ENCODE peak calls at places on chromosomes 16 and 17, in five cellular contexts. U is cardiac muscle cell, N is ovary, V is heart right ventricle, B is spleen. Y is an unnamed sample.

GRCh38 chr17:59914274-59914854 is 21.4 kb downstream of the RPS6KB1 start:
- DNase-seq in U (peak), N (no peak), V (no peak), B (no peak), Y (no peak)

GRCh38 chr17:31320791-31321190 is 631 bp downstream of the EVI2A start:
- DNase-seq in U (peak), N (no peak), V (no peak), B (no peak), Y (no peak)

GRCh38 chr17:488993-489757 is 136.6 kb upstream of the RPH3AL start:
- DNase-seq in U (peak), N (peak), V (no peak), B (no peak), Y (no peak)

GRCh38 chr17:8451937-8452614 is 16.4 kb downstream of the NDEL1 start:
- DNase-seq in U (no peak), N (no peak), V (no peak), B (no peak), Y (no peak)

GRCh38 chr17:31394544-31394943 is 3.1 kb downstream of the RAB11FIP4 start:
- DNase-seq in U (peak), N (peak), V (peak), B (peak), Y (peak)

GRCh38 chr17:81419333-81419885 is 24.2 kb downstream of the BAHCC1 start:
- DNase-seq in U (peak), N (peak), V (peak), B (no peak), Y (no peak)

GRCh38 chr17:36641877-36642845 is 40.8 kb downstream of the MRM1 start:
- DNase-seq in U (no peak), N (no peak), V (no peak), B (peak), Y (no peak)

GRCh38 chr16:12392585-12393089 is 411.1 kb downstream of the CPPED1 start:
- DNase-seq in U (no peak), N (peak), V (no peak), B (no peak), Y (no peak)

GRCh38 chr16:1839554-1839953 is 12.5 kb downstream of the FAHD1 start:
- DNase-seq in U (peak), N (no peak), V (no peak), B (no peak), Y (no peak)

GRCh38 chr16:10862432-10862831 is 14.6 kb upstream of the CIITA start:
- DNase-seq in U (peak), N (no peak), V (no peak), B (no peak), Y (no peak)

GRCh38 chr17:75575197-75575596 is 12.4 kb upstream of the MYO15B start:
- DNase-seq in U (no peak), N (no peak), V (no peak), B (no peak), Y (no peak)

GRCh38 chr17:27754549-27754948 is 45.8 kb downstream of the NOS2 start:
- DNase-seq in U (no peak), N (no peak), V (no peak), B (no peak), Y (no peak)

GRCh38 chr17:75338335-75338734 is 49.1 kb upstream of the SLC25A19 start:
- DNase-seq in U (no peak), N (no peak), V (no peak), B (no peak), Y (no peak)

GRCh38 chr16:76926595-76926994 is 264.4 kb upstream of the MON1B start:
- DNase-seq in U (no peak), N (no peak), V (peak), B (no peak), Y (no peak)

GRCh38 chr17:40191237-40192208 is 14.3 kb downstream of the RAPGEFL1 start:
- DNase-seq in U (peak), N (peak), V (peak), B (peak), Y (peak)

GRCh38 chr17:7932483-7932891 is 481 bp downstream of the CNTROB start:
- DNase-seq in U (peak), N (peak), V (no peak), B (peak), Y (no peak)

GRCh38 chr16:65446441-65446840 is 324.6 kb upstream of the CDH11 start:
- DNase-seq in U (no peak), N (no peak), V (no peak), B (no peak), Y (no peak)

GRCh38 chr16:56245197-56245596 is 53.9 kb downstream of the GNAO1 start:
- DNase-seq in U (no peak), N (no peak), V (no peak), B (no peak), Y (no peak)

DNA sequence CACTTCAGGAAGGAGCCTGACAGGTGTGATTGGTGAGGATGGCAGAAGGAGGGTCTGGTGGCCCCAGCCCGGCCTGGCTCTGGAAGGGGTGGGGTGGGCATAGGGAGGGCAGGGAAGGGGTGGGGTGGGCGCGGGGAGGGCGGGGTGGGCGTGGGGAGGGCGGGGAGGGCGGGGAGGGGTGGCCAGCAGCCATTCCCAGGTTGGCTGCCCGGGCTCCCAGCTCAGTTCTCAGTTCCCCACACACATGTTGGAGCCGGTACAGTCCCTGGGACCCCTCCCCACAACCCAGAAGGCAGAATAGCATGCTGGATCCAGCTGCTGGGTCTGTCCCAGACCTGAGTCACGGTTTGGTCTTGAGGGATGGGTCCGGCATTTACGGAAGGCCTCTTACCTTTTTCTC is 6.2 kb downstream of the MRPL28 start:
- DNase-seq in U (no peak), N (no peak), V (no peak), B (no peak), Y (no peak)
- H3K27ac ChIP-seq in U (no peak), N (no peak), V (no peak), B (no peak), Y (no peak)

DNA sequence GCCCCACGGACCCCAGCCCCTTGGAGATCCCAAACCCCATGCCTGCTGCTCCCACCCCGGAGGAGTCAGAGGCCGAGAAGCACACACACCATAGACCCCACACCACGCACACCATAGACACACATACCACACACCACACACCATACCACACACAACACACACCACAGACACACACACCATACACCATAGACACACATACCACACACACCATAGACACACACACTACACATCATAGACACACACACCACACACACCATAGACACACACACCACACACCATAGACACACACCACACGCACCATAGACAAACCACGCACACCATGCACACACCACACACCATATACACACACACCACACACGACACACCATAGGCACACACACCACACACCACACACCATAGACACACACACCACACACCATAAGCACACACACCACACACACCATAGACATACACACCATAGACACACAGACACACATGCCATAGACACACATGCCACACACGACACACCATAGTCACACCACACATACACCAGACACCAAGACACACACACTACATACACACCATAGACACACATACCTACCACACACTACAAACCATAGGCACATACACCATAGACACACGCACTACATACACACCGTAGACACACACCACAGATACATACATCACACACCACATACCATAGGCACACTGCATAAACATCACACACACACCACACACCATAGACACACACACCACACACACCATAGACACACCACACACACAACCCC is 11.3 kb downstream of the TBC1D16 start:
- DNase-seq in U (no peak), N (no peak), V (no peak), B (no peak), Y (no peak)
- H3K27ac ChIP-seq in U (peak), N (no peak), V (no peak), B (no peak), Y (no peak)

DNA sequence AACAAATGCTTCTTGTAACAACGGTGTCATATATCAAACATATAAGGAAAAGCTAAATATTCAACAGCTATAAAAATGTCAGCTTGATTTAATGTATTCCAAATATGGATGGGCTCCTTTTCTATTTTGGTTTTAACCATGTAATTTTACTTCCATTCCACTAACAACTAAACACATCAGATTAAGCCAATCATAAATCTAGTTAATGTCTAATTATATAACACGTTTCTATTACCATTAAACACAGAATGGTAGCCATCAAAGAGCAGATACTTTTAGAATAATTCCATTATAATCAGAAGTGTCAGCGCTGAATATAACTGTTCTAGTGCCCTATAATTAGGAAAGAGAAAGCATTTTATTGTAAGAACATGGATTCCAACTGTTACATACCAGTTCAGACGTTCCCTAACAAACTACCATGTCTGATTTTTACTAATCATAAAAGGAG is 10.0 kb downstream of the CMC2 start:
- DNase-seq in U (no peak), N (no peak), V (no peak), B (no peak), Y (no peak)
- H3K27ac ChIP-seq in U (no peak), N (no peak), V (no peak), B (peak), Y (no peak)

GRCh38 chr17:50081757-50082156 is 13.4 kb upstream of the PDK2 start:
- DNase-seq in U (no peak), N (no peak), V (no peak), B (no peak), Y (no peak)

GRCh38 chr17:50079334-50080095 is 15.6 kb upstream of the PDK2 start:
- DNase-seq in U (no peak), N (no peak), V (no peak), B (peak), Y (no peak)

GRCh38 chr17:50078430-50078829 is 16.7 kb upstream of the PDK2 start:
- DNase-seq in U (no peak), N (no peak), V (no peak), B (no peak), Y (no peak)

GRCh38 chr17:50080096-50080480 is 15.1 kb upstream of the PDK2 start:
- DNase-seq in U (no peak), N (no peak), V (no peak), B (peak), Y (no peak)

DNA sequence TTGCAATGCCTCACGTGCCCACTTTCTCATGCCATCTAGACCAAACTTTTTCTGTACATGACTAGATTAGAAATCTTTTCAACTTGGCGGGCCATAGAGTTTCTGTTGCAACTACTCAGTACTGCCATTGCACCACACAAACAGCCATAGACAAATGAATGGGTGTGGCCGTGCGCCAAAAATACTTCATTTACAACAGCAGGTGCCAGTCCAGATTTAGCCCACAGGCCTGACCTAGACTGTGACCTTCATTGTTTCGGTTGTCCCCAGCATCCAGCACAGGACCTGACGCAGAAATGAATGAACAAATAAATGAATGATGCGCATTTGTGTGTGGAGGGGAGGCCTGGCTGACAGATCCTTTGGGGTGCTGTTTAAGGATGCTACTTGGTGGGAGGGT is 14.3 kb upstream of the PDK2 start:
- DNase-seq in U (no peak), N (no peak), V (peak), B (no peak), Y (no peak)
- H3K27ac ChIP-seq in U (no peak), N (no peak), V (no peak), B (peak), Y (no peak)

GRCh38 chr17:65055708-65056638 is 567 bp downstream of the GNA13 start:
- DNase-seq in U (no peak), N (peak), V (peak), B (peak), Y (peak)

GRCh38 chr17:65057520-65058075 is 1.1 kb upstream of the GNA13 start:
- DNase-seq in U (no peak), N (no peak), V (peak), B (peak), Y (no peak)

GRCh38 chr17:65060855-65061254 is 4.3 kb upstream of the GNA13 start:
- DNase-seq in U (no peak), N (no peak), V (no peak), B (no peak), Y (no peak)

GRCh38 chr17:65058151-65058550 is 1.6 kb upstream of the GNA13 start:
- DNase-seq in U (no peak), N (no peak), V (no peak), B (no peak), Y (no peak)

GRCh38 chr17:65058615-65059014 is 2.1 kb upstream of the GNA13 start:
- DNase-seq in U (no peak), N (no peak), V (no peak), B (no peak), Y (no peak)
- H3K27ac ChIP-seq in U (no peak), N (no peak), V (no peak), B (peak), Y (no peak)

DNA sequence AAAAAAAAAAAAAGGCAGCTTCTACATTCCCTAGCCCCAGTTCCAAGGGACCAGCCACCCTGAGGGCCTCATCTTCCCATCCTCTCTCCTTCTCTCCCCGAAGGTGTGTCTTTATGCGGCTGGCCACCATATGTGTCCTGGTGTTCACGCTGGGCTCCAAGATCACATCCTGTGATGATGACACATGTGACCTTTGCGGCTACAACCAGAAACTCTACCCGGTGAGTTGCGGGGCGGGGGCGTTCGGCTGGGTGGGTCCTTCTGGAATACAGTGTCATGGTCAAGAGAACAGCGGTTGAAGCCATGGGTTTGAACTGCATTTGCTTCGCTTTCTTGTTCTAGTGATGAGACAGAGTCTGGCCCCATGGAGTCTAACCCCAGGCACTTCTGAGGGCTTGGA is 22.6 kb upstream of the COQ7 start:
- DNase-seq in U (no peak), N (no peak), V (no peak), B (no peak), Y (no peak)
- H3K27ac ChIP-seq in U (no peak), N (no peak), V (no peak), B (no peak), Y (no peak)

DNA sequence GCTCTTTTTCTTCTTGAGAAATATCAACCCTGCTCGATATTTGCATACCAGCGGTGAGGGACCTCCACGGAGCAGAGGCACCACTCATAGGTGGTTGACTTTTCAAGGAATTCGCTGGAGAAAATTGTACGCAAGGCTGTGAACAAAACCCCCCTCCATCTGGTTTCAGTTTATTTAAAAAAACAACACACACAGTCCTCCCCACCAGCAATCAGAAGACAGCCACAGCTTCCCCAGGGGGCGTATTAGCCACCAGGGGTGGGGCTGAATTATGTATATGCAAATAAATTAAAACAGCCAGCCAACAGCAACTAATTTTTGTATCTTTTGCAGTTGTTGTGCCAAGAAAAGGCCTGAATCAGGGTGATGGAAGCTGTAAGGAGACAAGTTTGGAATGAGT is 5.9 kb upstream of the HSD11B2 start:
- DNase-seq in U (no peak), N (no peak), V (no peak), B (no peak), Y (no peak)
- H3K27ac ChIP-seq in U (no peak), N (no peak), V (no peak), B (no peak), Y (no peak)

DNA sequence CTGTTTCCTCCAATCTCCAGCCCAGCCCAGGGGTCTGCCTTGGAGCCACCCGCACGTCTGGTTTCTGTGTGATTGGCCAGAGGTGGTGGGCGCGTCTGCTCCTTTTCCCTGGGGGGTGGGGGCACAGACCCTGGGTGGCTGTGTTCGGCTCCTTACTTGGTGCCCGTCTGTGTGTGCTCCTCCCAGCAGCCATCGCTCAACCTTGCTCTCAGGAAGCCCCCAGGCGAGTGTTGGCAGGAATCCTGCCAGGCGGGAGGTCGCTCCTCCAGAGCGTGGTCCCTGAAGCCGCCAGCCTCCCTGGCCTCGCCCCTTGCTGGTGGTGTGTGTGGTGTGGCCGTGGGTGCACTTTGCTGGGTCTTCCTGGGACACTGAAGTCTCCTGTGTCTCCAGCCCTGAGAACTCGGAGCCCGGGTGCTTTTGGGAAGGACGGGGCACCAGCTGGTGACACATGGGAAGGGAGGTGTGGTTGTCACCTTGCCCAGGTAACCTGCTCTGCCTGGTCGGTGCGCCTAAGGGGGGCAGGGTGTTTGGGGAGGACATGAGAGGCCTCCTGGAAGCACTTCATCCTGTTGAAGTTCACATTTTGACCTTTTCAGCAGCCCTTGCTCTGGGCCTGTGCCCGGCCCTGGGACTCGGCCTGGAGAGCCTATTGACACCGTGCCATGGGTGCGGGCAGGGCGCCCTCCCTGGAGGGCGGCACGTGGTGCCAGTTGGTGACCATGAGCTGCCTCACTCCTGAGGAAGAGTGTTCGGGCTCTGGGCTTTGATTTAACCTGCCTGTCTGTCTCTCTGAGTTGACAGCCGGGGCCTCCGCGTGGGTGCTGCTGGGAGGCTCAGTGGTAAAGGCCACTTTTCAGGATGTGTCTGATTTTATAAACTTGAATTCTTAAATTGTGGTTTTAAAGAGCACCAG is 49.0 kb upstream of the ZNF750 start:
- DNase-seq in U (no peak), N (no peak), V (peak), B (peak), Y (no peak)
- H3K27ac ChIP-seq in U (no peak), N (no peak), V (peak), B (peak), Y (no peak)

Y was measured in dorsolateral prefrontal cortex.